ENCODE peak calls at places on chromosomes 7 and 10, in eight cellular contexts. B is mammary epithelial cell, K is osteoblast, P is IMR-90, C is neuronal stem cell, X is A549, Z is fibroblast of lung, J is endothelial cell of umbilical vein. E is an unnamed sample.

GRCh38 chr10:26437637-26438461 is at the start of gene APBB1IP:
- DNase-seq in B (no peak), K (peak), P (no peak), C (no peak), X (no peak), Z (peak), J (no peak), E (peak)

GRCh38 chr10:19783721-19784120 is 32.5 kb upstream of the PLXDC2 start:
- DNase-seq in B (no peak), K (no peak), P (no peak), C (no peak), X (no peak), Z (no peak), J (no peak), E (no peak)

GRCh38 chr7:41045556-41046123 is 657.2 kb downstream of the INHBA start:
- DNase-seq in B (peak), K (no peak), P (no peak), C (no peak), X (no peak), Z (no peak), J (peak), E (peak)

GRCh38 chr10:79090134-79090803 is 21.5 kb downstream of the ZMIZ1 start:
- DNase-seq in B (no peak), K (peak), P (peak), C (no peak), X (no peak), Z (no peak), J (peak), E (no peak)

GRCh38 chr7:69889338-69890080 is 291.2 kb downstream of the AUTS2 start:
- DNase-seq in B (no peak), K (no peak), P (no peak), C (no peak), X (no peak), Z (no peak), J (no peak), E (no peak)

GRCh38 chr10:7892146-7892545 is 73.8 kb downstream of the TAF3 start:
- DNase-seq in B (no peak), K (no peak), P (no peak), C (no peak), X (no peak), Z (peak), J (no peak), E (no peak)

GRCh38 chr10:72318383-72319262 is 36.1 kb downstream of the DNAJB12 start:
- DNase-seq in B (no peak), K (peak), P (no peak), C (no peak), X (no peak), Z (no peak), J (no peak), E (peak)

GRCh38 chr7:155383756-155384491 is 74.0 kb upstream of the EN2 start:
- DNase-seq in B (no peak), K (no peak), P (no peak), C (no peak), X (no peak), Z (no peak), J (no peak), E (no peak)

GRCh38 chr7:23431596-23432284 is 38.6 kb downstream of the IGF2BP3 start:
- DNase-seq in B (no peak), K (no peak), P (peak), C (no peak), X (no peak), Z (peak), J (no peak), E (no peak)
- H3K4me2 ChIP-seq in B (no peak), K (no peak), P (peak), C (no peak), X (peak), Z (no peak), J (peak), E (peak)

GRCh38 chr7:149245744-149246143 is 6.3 kb downstream of the ZNF212 start:
- DNase-seq in B (no peak), K (no peak), P (no peak), C (no peak), X (no peak), Z (no peak), J (no peak), E (no peak)
- H3K4me2 ChIP-seq in B (no peak), K (no peak), P (no peak), C (no peak), X (no peak), Z (no peak), J (no peak), E (no peak)

DNA sequence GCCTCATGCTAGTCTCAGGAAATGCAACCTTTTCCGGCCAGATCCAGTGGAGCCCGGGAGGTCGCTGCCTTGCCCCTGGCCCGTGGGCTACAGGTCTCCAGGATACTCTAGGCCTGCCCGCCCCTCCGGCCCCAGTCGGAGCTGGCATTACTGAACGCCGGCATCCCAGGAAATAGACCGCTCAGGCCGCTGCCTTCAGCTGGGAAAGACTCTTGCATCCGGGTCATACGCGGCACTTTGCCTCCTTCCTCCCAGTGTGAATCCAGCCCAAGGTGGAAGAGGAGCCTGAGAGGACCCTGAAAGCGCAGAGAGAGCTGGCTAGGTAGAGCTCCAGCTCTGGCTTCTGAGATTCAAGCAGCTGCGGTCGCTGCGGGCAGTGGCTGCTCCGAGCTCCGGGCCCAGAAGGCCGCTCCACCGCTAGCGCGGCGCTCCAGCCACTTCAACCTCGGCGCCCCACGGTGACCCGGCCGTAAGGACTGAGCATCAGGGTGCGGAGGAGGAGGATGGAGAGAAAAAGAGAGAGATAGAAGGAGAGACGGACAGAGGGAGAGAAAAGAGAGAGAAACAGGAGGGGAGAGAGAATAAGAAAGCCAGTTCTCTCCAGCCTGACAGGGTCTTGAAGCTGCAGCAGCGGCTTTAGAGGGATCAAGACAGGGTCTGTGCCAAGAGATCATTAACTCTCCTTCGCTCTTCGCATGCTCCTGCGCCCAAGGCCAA is 1.7 kb upstream of the HOXA10 start:
- DNase-seq in B (no peak), K (no peak), P (no peak), C (no peak), X (no peak), Z (no peak), J (peak), E (no peak)
- H3K4me2 ChIP-seq in B (no peak), K (peak), P (no peak), C (no peak), X (no peak), Z (no peak), J (peak), E (peak)

GRCh38 chr7:100152404-100152803 is 3.7 kb downstream of the LAMTOR4 start:
- DNase-seq in B (no peak), K (peak), P (no peak), C (no peak), X (no peak), Z (no peak), J (no peak), E (no peak)

GRCh38 chr7:100154651-100155491 is 3.7 kb downstream of the TRAPPC14 start:
- DNase-seq in B (no peak), K (peak), P (no peak), C (no peak), X (no peak), Z (no peak), J (no peak), E (peak)

GRCh38 chr7:100153713-100154519 is 4.6 kb downstream of the TRAPPC14 start:
- DNase-seq in B (no peak), K (peak), P (no peak), C (no peak), X (no peak), Z (no peak), J (no peak), E (no peak)

GRCh38 chr7:100155553-100156317 is 2.8 kb downstream of the TRAPPC14 start:
- DNase-seq in B (no peak), K (peak), P (no peak), C (no peak), X (no peak), Z (no peak), J (no peak), E (no peak)

DNA sequence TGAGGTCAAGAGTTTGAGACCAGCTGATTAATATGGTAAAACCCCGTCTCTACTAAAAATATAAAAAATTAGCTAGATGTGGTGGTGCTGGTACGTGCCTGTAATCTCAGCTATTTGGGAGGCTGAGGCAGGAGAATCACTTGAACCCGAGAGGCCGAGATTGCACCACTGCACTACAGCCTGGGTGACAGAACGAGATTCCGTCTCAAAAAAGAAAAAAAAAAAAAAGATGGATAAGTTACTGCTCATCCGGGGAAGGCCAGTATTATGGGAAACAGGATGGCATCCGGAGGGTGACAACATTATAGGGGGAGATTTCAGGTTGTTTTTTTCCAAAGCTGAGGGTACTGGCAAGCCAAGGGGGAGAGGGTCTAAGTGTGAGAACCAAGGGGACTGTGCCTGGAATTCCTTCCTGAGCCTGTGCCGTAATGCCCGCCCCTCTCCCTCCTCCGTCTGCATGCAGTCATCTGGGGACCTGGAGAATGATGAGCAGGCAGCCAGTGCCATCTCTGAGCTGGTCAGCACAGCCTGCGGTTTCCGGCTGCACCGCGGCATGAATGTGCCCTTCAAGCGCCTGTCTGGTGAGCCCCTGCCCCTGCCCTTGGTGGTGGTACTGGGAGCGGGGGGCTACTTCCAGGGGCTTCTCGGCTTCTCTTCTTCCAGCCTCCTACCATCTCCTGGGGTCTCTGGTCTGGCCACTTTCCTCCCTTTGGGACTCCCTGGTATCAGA is 4.4 kb downstream of the LAMTOR4 start:
- DNase-seq in B (no peak), K (peak), P (no peak), C (no peak), X (no peak), Z (no peak), J (no peak), E (no peak)
- H3K4me2 ChIP-seq in B (no peak), K (no peak), P (no peak), C (no peak), X (no peak), Z (no peak), J (no peak), E (no peak)

DNA sequence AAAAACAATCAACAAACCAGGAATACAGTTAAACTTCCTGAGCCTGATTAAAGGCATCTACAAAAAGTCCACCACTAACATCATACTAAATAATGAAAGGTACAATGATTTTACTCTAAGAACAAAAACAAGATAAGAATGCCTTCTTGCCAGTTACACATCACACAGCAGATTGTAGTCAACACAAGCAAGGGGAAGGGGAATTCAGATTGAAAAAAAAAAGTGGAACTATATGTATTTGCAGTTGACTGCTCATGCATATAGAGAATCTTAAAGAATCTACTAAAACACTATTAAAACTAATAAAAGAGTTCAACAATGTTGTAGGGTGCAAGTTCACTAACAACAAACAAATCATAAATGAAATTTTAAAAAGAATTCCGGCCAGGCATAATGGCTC is 28.5 kb downstream of the ZNF33B start:
- DNase-seq in B (no peak), K (no peak), P (no peak), C (no peak), X (no peak), Z (no peak), J (no peak), E (no peak)
- H3K4me2 ChIP-seq in B (no peak), K (no peak), P (no peak), C (no peak), X (no peak), Z (no peak), J (no peak), E (no peak)

GRCh38 chr10:131930150-131930549 is 29.3 kb downstream of the PPP2R2D start:
- DNase-seq in B (no peak), K (no peak), P (no peak), C (no peak), X (no peak), Z (no peak), J (peak), E (no peak)

GRCh38 chr10:131929122-131929845 is 28.5 kb downstream of the PPP2R2D start:
- DNase-seq in B (no peak), K (no peak), P (no peak), C (no peak), X (no peak), Z (no peak), J (no peak), E (no peak)

GRCh38 chr10:131926253-131926652 is 25.4 kb downstream of the PPP2R2D start:
- DNase-seq in B (no peak), K (no peak), P (no peak), C (no peak), X (no peak), Z (no peak), J (no peak), E (no peak)

GRCh38 chr10:131926743-131927595 is 26.2 kb downstream of the PPP2R2D start:
- DNase-seq in B (no peak), K (no peak), P (no peak), C (no peak), X (no peak), Z (no peak), J (no peak), E (no peak)

GRCh38 chr10:131928248-131929095 is 27.7 kb downstream of the PPP2R2D start:
- DNase-seq in B (peak), K (peak), P (peak), C (no peak), X (no peak), Z (no peak), J (peak), E (no peak)
- H3K4me2 ChIP-seq in B (no peak), K (peak), P (no peak), C (no peak), X (peak), Z (no peak), J (peak), E (no peak)

E was measured in hepatocyte.